ENCODE peak calls at places on chromosomes 7 and 10, in eight cellular contexts. I is GM23338, Y is SK-N-SH, M is GM23248, D is neural progenitor cell, E is PC-3, U is HCT116, W is OCI-LY7. C is an unnamed sample.
A peak's percentile ranks its signal among the peaks of the same experiment; 100 is the strongest.

GRCh38 chr7:142867398-142868187 is 12.7 kb downstream of the EPHB6 start:
- DNase-seq in I (no peak), Y (no peak), M (no peak), D (no peak), E (no peak), U (no peak), W (no peak), C (no peak)

GRCh38 chr7:99791667-99792356 is 7.8 kb upstream of the CYP3A4 start:
- DNase-seq in I (no peak), Y (no peak), M (no peak), D (no peak), E (no peak), U (no peak), W (no peak), C (no peak)

GRCh38 chr10:5449823-5450222 is 37.5 kb downstream of the NET1 start:
- DNase-seq in I (peak; percentile 50), Y (no peak), M (peak; percentile 93), D (peak; percentile 45), E (peak; percentile 45), U (no peak), W (no peak), C (peak; percentile 71)

GRCh38 chr7:115116773-115117715 is 195.2 kb downstream of the MDFIC start:
- DNase-seq in I (no peak), Y (no peak), M (no peak), D (no peak), E (no peak), U (no peak), W (no peak), C (no peak)

GRCh38 chr10:120948889-120949382 is 97.8 kb downstream of the WDR11 start:
- DNase-seq in I (peak; percentile 86), Y (peak; percentile 86), M (peak; percentile 89), D (peak; percentile 92), E (peak; percentile 65), U (peak; percentile 48), W (peak; percentile 37), C (peak; percentile 89)

GRCh38 chr10:79133386-79133785 is 64.6 kb downstream of the ZMIZ1 start:
- DNase-seq in I (no peak), Y (no peak), M (no peak), D (no peak), E (no peak), U (no peak), W (no peak), C (no peak)

GRCh38 chr7:151178236-151178635 is 8.8 kb downstream of the ASB10 start:
- DNase-seq in I (no peak), Y (peak; percentile 29), M (no peak), D (no peak), E (no peak), U (no peak), W (no peak), C (no peak)

GRCh38 chr7:65980478-65981250 is 1.3 kb downstream of the GUSB start:
- DNase-seq in I (peak; percentile 9), Y (peak; percentile 67), M (peak; percentile 30), D (no peak), E (peak; percentile 15), U (no peak), W (peak; percentile 67), C (peak; percentile 21)

GRCh38 chr7:4149645-4150044 is 532.5 kb upstream of the FOXK1 start:
- DNase-seq in I (no peak), Y (no peak), M (no peak), D (no peak), E (no peak), U (no peak), W (no peak), C (no peak)

GRCh38 chr10:84329094-84329611 is 764 bp downstream of the CCSER2 start:
- DNase-seq in I (peak; percentile 60), Y (peak; percentile 40), M (peak; percentile 76), D (peak; percentile 45), E (peak; percentile 35), U (no peak), W (peak; percentile 72), C (peak; percentile 57)

GRCh38 chr7:144019457-144019856 is 19.3 kb downstream of the OR6B1 start:
- DNase-seq in I (no peak), Y (no peak), M (peak; percentile 92), D (no peak), E (peak; percentile 67), U (no peak), W (no peak), C (peak; percentile 62)

GRCh38 chr10:125761961-125762360 is 13.7 kb downstream of the MMP21 start:
- DNase-seq in I (no peak), Y (no peak), M (no peak), D (peak; percentile 29), E (no peak), U (no peak), W (no peak), C (no peak)

GRCh38 chr10:22258471-22258870 is 40.7 kb upstream of the EBLN1 start:
- DNase-seq in I (no peak), Y (no peak), M (no peak), D (no peak), E (no peak), U (no peak), W (no peak), C (no peak)

GRCh38 chr7:66556177-66556548 is 72.5 kb upstream of the KCTD7 start:
- DNase-seq in I (no peak), Y (no peak), M (no peak), D (no peak), E (no peak), U (no peak), W (no peak), C (no peak)

GRCh38 chr7:27221201-27221797 is 21.3 kb upstream of the EVX1 start:
- DNase-seq in I (no peak), Y (no peak), M (no peak), D (no peak), E (peak; percentile 82), U (no peak), W (no peak), C (no peak)

GRCh38 chr7:131034166-131034881 is 293.4 kb upstream of the MKLN1 start:
- DNase-seq in I (no peak), Y (no peak), M (peak; percentile 56), D (no peak), E (no peak), U (no peak), W (no peak), C (no peak)

GRCh38 chr10:9869777-9870176 is 1147.9 kb upstream of the CELF2 start:
- DNase-seq in I (no peak), Y (no peak), M (no peak), D (no peak), E (no peak), U (no peak), W (no peak), C (no peak)

GRCh38 chr7:46651070-46651469 is 730.0 kb upstream of the IGFBP3 start:
- DNase-seq in I (peak; percentile 20), Y (no peak), M (no peak), D (no peak), E (peak; percentile 91), U (peak; percentile 89), W (no peak), C (peak; percentile 81)

GRCh38 chr7:131544021-131544420 is 12.4 kb downstream of the PODXL start:
- DNase-seq in I (no peak), Y (no peak), M (no peak), D (no peak), E (no peak), U (no peak), W (no peak), C (no peak)

GRCh38 chr7:151864081-151864480 is 12.8 kb downstream of the PRKAG2 start:
- DNase-seq in I (no peak), Y (no peak), M (no peak), D (no peak), E (no peak), U (no peak), W (no peak), C (no peak)

GRCh38 chr7:116948934-116949333 is 4.4 kb upstream of the ST7 start:
- DNase-seq in I (no peak), Y (no peak), M (no peak), D (no peak), E (no peak), U (no peak), W (no peak), C (no peak)

GRCh38 chr7:122674502-122674901 is 24.4 kb downstream of the RNF133 start:
- DNase-seq in I (no peak), Y (no peak), M (peak; percentile 61), D (no peak), E (peak; percentile 41), U (no peak), W (no peak), C (no peak)

GRCh38 chr10:131926253-131926652 is 25.4 kb downstream of the PPP2R2D start:
- DNase-seq in I (no peak), Y (no peak), M (no peak), D (no peak), E (no peak), U (no peak), W (no peak), C (no peak)

GRCh38 chr10:3625959-3626751 is 158.9 kb downstream of the KLF6 start:
- DNase-seq in I (no peak), Y (no peak), M (peak; percentile 61), D (no peak), E (peak; percentile 61), U (no peak), W (peak; percentile 91), C (no peak)

GRCh38 chr10:3635248-3635647 is 149.8 kb downstream of the KLF6 start:
- DNase-seq in I (no peak), Y (no peak), M (no peak), D (no peak), E (no peak), U (no peak), W (no peak), C (no peak)

GRCh38 chr10:3635697-3636096 is 149.3 kb downstream of the KLF6 start:
- DNase-seq in I (no peak), Y (no peak), M (no peak), D (no peak), E (peak; percentile 23), U (no peak), W (no peak), C (peak; percentile 33)

GRCh38 chr10:3636356-3637181 is 148.4 kb downstream of the KLF6 start:
- DNase-seq in I (no peak), Y (peak; percentile 42), M (peak; percentile 51), D (no peak), E (peak; percentile 4), U (peak; percentile 13), W (no peak), C (no peak)

GRCh38 chr10:3631709-3632330 is 153.2 kb downstream of the KLF6 start:
- DNase-seq in I (no peak), Y (no peak), M (peak; percentile 42), D (no peak), E (peak; percentile 56), U (no peak), W (no peak), C (no peak)
- TF ChIP-seq EZH2phosphoT487 in I (no peak), Y (no peak), M (no peak), D (no peak), E (no peak), U (no peak), W (no peak), C (no peak)

GRCh38 chr7:157310676-157311185 is 26.1 kb upstream of the DNAJB6 start:
- DNase-seq in I (peak; percentile 71), Y (peak; percentile 5), M (no peak), D (no peak), E (peak; percentile 64), U (no peak), W (no peak), C (no peak)
- H3K4me1 ChIP-seq in I (peaks cover 31% of the 10 kb centered on the region), Y (peaks cover 4% of the 10 kb centered on the region), M (peaks cover 23% of the 10 kb centered on the region), D (no peaks in the 10 kb centered on the region), E (peaks cover 25% of the 10 kb centered on the region), U (peaks cover 30% of the 10 kb centered on the region), W (peaks cover 8% of the 10 kb centered on the region), C (no peaks in the 10 kb centered on the region)

GRCh38 chr10:13949844-13950542 is 363.2 kb downstream of the PRPF18 start:
- DNase-seq in I (no peak), Y (no peak), M (peak; percentile 90), D (no peak), E (peak; percentile 22), U (no peak), W (no peak), C (no peak)
- TF ChIP-seq EZH2phosphoT487 in I (no peak), Y (no peak), M (peak; percentile 99), D (no peak), E (no peak), U (no peak), W (no peak), C (no peak)

GRCh38 chr10:75016290-75016689 is 95.2 kb upstream of the SAMD8 start:
- DNase-seq in I (no peak), Y (no peak), M (no peak), D (no peak), E (no peak), U (no peak), W (no peak), C (no peak)
- H3K4me1 ChIP-seq in I (no peaks in the 10 kb centered on the region), Y (peaks cover 18% of the 10 kb centered on the region), M (no peaks in the 10 kb centered on the region), D (peaks cover 25% of the 10 kb centered on the region), E (peaks cover 5% of the 10 kb centered on the region), U (no peaks in the 10 kb centered on the region), W (no peaks in the 10 kb centered on the region), C (no peaks in the 10 kb centered on the region)